ENCODE peak calls at places on chromosomes 4 and X, in four cellular contexts. One of them, this sample, is unnamed.

GRCh38 chr4:106583567-106583966 is 215.0 kb upstream of the GIMD1 start:
- DNase-seq in HL-60: no peak
- DNase-seq in GM12878: no peak
- DNase-seq in K562: no peak
- DNase-seq in this sample: no peak

GRCh38 chr4:171049380-171049779 is 763.8 kb upstream of the GALNTL6 start:
- DNase-seq in HL-60: no peak
- DNase-seq in GM12878: no peak
- DNase-seq in K562: no peak
- DNase-seq in this sample: no peak

GRCh38 chr4:52051213-52051614 is at the start of gene SPATA18:
- DNase-seq in HL-60: no peak
- DNase-seq in GM12878: no peak
- DNase-seq in K562: no peak
- DNase-seq in this sample: peak

GRCh38 chrX:2342281-2342688 is 158.5 kb downstream of the DHRSX start:
- DNase-seq in HL-60: no peak
- DNase-seq in GM12878: no peak
- DNase-seq in K562: no peak
- DNase-seq in this sample: no peak

GRCh38 chrX:15269618-15270521 is at the start of gene ASB9:
- DNase-seq in HL-60: no peak
- DNase-seq in GM12878: no peak
- DNase-seq in K562: peak
- DNase-seq in this sample: no peak

GRCh38 chrX:55107911-55108310 is 19.1 kb downstream of the PAGE2 start:
- DNase-seq in HL-60: no peak
- DNase-seq in GM12878: no peak
- DNase-seq in K562: no peak
- DNase-seq in this sample: no peak

GRCh38 chr4:94232519-94232918 is 24.9 kb downstream of the SMARCAD1 start:
- DNase-seq in HL-60: no peak
- DNase-seq in GM12878: no peak
- DNase-seq in K562: no peak
- DNase-seq in this sample: no peak

GRCh38 chrX:50903387-50904027 is 7.0 kb upstream of the BMP15 start:
- DNase-seq in HL-60: peak
- DNase-seq in GM12878: no peak
- DNase-seq in K562: peak
- DNase-seq in this sample: peak

GRCh38 chr4:3679851-3680311 is 86.3 kb upstream of the ADRA2C start:
- DNase-seq in HL-60: no peak
- DNase-seq in GM12878: no peak
- DNase-seq in K562: no peak
- DNase-seq in this sample: no peak

GRCh38 chrX:155148724-155149537 is 67.3 kb upstream of the VBP1 start:
- DNase-seq in HL-60: peak
- DNase-seq in GM12878: no peak
- DNase-seq in K562: peak
- DNase-seq in this sample: no peak

GRCh38 chr4:184476660-184477059 is 2.3 kb upstream of the IRF2 start:
- DNase-seq in HL-60: peak
- DNase-seq in GM12878: no peak
- DNase-seq in K562: peak
- DNase-seq in this sample: no peak

GRCh38 chr4:7649741-7650531 is 215.2 kb upstream of the PSAPL1 start:
- DNase-seq in HL-60: peak
- DNase-seq in GM12878: peak
- DNase-seq in K562: peak
- DNase-seq in this sample: peak

GRCh38 chrX:70979136-70979762 is 48.4 kb upstream of the SLC7A3 start:
- DNase-seq in HL-60: peak
- DNase-seq in GM12878: no peak
- DNase-seq in K562: peak
- DNase-seq in this sample: no peak

GRCh38 chr4:175412161-175412560 is 399.9 kb downstream of the GPM6A start:
- DNase-seq in HL-60: no peak
- DNase-seq in GM12878: no peak
- DNase-seq in K562: no peak
- DNase-seq in this sample: no peak

GRCh38 chr4:77930876-77931275 is 68.2 kb downstream of the MRPL1 start:
- DNase-seq in HL-60: no peak
- DNase-seq in GM12878: no peak
- DNase-seq in K562: no peak
- DNase-seq in this sample: no peak

DNA sequence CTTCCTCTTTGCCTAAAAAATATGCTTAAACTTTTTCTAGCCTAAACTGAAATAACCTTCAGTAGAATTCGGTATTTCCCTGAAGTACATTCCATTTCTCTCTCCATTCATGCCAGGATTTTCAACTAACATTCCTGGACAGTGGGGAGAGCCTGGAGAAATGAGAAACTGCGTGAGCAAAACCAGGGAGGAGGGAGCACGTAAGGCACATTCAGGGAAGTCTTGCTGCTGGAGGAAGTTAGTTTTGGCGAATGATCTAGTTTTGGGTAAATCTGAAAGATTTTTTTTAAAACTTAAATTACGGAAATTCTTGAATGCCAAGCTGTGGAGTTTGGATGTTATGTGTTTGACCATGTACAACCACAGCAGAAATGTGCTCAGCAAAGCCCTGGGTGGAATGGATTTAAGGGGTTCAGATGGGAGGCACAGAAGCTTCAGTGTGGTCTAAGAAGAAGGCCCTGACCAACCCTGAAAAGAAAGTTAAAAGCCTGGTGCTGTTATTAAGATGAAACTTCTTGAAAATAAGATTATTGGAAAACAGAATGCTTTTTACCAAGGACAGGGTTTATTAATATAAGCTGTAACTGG is 347.8 kb downstream of the ANK2 start:
- DNase-seq in HL-60: no peak
- DNase-seq in GM12878: no peak
- DNase-seq in K562: no peak
- DNase-seq in this sample: no peak
- TF ChIP-seq SPI1 in HL-60: no peak
- TF ChIP-seq SPI1 in GM12878: no peak
- TF ChIP-seq SPI1 in K562: no peak
- TF ChIP-seq SPI1 in this sample: no peak

DNA sequence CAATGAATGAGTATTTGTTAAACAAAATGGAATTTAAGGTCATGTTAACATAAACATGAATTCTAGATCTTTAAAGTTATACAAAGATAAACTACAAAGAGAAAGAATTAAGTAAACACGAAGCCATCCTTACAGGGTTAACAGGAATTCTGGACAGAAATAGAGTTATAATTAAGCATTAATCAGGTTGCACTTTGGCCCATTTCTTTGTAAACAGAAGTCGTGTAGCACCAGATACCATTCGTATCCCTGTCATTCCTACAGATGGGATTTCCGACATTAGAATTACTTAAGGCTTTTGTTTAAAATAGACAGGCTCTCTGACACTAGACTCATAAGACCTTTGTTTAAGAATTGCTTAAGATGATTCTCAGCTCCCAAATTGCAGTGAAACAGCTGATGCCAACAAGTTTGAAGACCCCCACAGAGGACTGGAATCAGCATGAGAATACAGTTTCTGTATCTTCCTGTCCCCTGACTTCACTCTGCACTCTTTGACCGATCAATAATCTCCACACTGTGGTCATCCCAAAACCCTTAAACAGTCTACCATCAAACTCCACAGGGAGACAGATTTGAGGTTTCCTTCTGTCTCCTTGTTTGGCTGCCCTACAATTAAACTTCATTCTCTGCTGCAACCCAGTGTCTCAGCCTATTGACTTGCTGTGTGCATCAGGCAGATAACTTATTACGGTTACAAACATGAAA is 22.3 kb upstream of the TMEM150C start:
- DNase-seq in HL-60: no peak
- DNase-seq in GM12878: no peak
- DNase-seq in K562: no peak
- DNase-seq in this sample: no peak
- TF ChIP-seq SPI1 in HL-60: no peak
- TF ChIP-seq SPI1 in GM12878: no peak
- TF ChIP-seq SPI1 in K562: no peak
- TF ChIP-seq SPI1 in this sample: no peak

GRCh38 chr4:83548151-83548905 is 12.4 kb downstream of the GPAT3 start:
- DNase-seq in HL-60: peak
- DNase-seq in GM12878: peak
- DNase-seq in K562: peak
- DNase-seq in this sample: no peak
- TF ChIP-seq SPI1 in HL-60: peak
- TF ChIP-seq SPI1 in GM12878: no peak
- TF ChIP-seq SPI1 in K562: no peak
- TF ChIP-seq SPI1 in this sample: no peak

DNA sequence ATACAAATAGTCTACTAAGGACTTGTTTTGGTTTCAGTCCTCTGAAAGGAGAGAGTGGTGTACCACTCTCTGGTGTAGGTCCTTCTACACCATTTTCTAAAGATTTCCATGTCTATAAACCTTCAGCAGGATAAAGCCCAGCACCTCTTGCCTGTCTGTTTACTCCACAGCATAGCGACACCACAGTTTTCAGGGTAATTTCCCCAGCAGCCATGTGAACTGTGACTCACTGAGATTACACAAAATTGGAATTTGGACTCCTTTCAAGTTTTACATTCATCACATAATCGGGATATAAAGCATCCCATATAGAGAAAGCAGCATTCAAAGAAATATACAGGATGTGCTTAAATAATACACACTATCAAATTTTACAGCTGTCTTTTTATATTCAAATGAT is 229.6 kb downstream of the PRDM5 start:
- DNase-seq in HL-60: no peak
- DNase-seq in GM12878: no peak
- DNase-seq in K562: no peak
- DNase-seq in this sample: no peak
- TF ChIP-seq SPI1 in HL-60: no peak
- TF ChIP-seq SPI1 in GM12878: no peak
- TF ChIP-seq SPI1 in K562: no peak
- TF ChIP-seq SPI1 in this sample: no peak

DNA sequence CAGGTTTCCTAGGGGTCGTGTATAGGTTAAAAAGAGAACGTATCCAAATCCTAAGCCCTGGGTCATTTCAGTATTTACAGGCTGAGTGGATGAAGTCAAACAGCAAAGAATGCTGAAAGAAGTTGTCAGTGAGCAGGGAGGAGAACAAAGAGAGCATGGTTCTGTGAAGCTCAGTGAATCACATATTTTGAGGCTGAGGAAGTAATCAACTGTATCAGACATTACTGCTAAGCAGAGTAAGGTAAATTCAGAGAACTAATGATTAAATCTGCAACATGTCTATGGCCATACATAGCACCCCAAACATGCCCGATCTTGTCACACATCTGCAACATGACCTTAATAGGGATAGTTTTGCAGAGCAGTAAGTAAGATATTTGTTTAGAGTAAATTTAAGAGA is 1130.3 kb downstream of the RAPGEF2 start:
- DNase-seq in HL-60: no peak
- DNase-seq in GM12878: no peak
- DNase-seq in K562: no peak
- DNase-seq in this sample: no peak
- TF ChIP-seq SPI1 in HL-60: no peak
- TF ChIP-seq SPI1 in GM12878: no peak
- TF ChIP-seq SPI1 in K562: no peak
- TF ChIP-seq SPI1 in this sample: no peak

GRCh38 chr4:45944000-45944399 is 179.9 kb downstream of the GABRG1 start:
- DNase-seq in HL-60: no peak
- DNase-seq in GM12878: no peak
- DNase-seq in K562: peak
- DNase-seq in this sample: no peak
- TF ChIP-seq SPI1 in HL-60: no peak
- TF ChIP-seq SPI1 in GM12878: no peak
- TF ChIP-seq SPI1 in K562: no peak
- TF ChIP-seq SPI1 in this sample: no peak